ENCODE peak calls at places on chromosomes 13 and 19, in four cellular contexts. One of them, this sample, is unnamed.

GRCh38 chr13:33251131-33251629 is 34.4 kb downstream of the STARD13 start:
- DNase-seq in uterus: peak
- DNase-seq in PC-3: peak
- DNase-seq in GM20000: peak
- DNase-seq in this sample: peak

GRCh38 chr13:102856603-102857002 is 10.8 kb downstream of the ERCC5 start:
- DNase-seq in uterus: no peak
- DNase-seq in PC-3: no peak
- DNase-seq in GM20000: no peak
- DNase-seq in this sample: no peak

GRCh38 chr19:53808710-53809125 is 15.4 kb downstream of the NLRP12 start:
- DNase-seq in uterus: no peak
- DNase-seq in PC-3: peak
- DNase-seq in GM20000: no peak
- DNase-seq in this sample: no peak

GRCh38 chr13:49638416-49639072 is 10.2 kb downstream of the ARL11 start:
- DNase-seq in uterus: no peak
- DNase-seq in PC-3: peak
- DNase-seq in GM20000: no peak
- DNase-seq in this sample: no peak

GRCh38 chr19:2488942-2489731 is 13.2 kb downstream of the GADD45B start:
- DNase-seq in uterus: peak
- DNase-seq in PC-3: peak
- DNase-seq in GM20000: peak
- DNase-seq in this sample: peak

GRCh38 chr13:28753208-28753892 is 34.6 kb upstream of the SLC46A3 start:
- DNase-seq in uterus: no peak
- DNase-seq in PC-3: peak
- DNase-seq in GM20000: no peak
- DNase-seq in this sample: no peak

GRCh38 chr19:54803410-54803809 is at the start of gene KIR2DL4:
- DNase-seq in uterus: no peak
- DNase-seq in PC-3: no peak
- DNase-seq in GM20000: no peak
- DNase-seq in this sample: no peak

GRCh38 chr19:56947206-56947605 is 106.7 kb upstream of the PEG3 start:
- DNase-seq in uterus: no peak
- DNase-seq in PC-3: no peak
- DNase-seq in GM20000: no peak
- DNase-seq in this sample: no peak

GRCh38 chr19:33379151-33379829 is 5.8 kb downstream of the CEBPG start:
- DNase-seq in uterus: no peak
- DNase-seq in PC-3: no peak
- DNase-seq in GM20000: no peak
- DNase-seq in this sample: no peak

GRCh38 chr19:56637976-56638555 is 4.9 kb upstream of the SMIM17 start:
- DNase-seq in uterus: peak
- DNase-seq in PC-3: peak
- DNase-seq in GM20000: peak
- DNase-seq in this sample: peak

GRCh38 chr19:18408053-18408476 is 10.6 kb upstream of the LRRC25 start:
- DNase-seq in uterus: no peak
- DNase-seq in PC-3: peak
- DNase-seq in GM20000: peak
- DNase-seq in this sample: peak

GRCh38 chr19:43713208-43713607 is 2.7 kb upstream of the IRGC start:
- DNase-seq in uterus: no peak
- DNase-seq in PC-3: no peak
- DNase-seq in GM20000: no peak
- DNase-seq in this sample: no peak

GRCh38 chr19:43705729-43706128 is 10.1 kb upstream of the IRGC start:
- DNase-seq in uterus: no peak
- DNase-seq in PC-3: no peak
- DNase-seq in GM20000: no peak
- DNase-seq in this sample: no peak

GRCh38 chr19:43711751-43712355 is 4.0 kb upstream of the IRGC start:
- DNase-seq in uterus: no peak
- DNase-seq in PC-3: peak
- DNase-seq in GM20000: no peak
- DNase-seq in this sample: no peak

GRCh38 chr19:43707158-43707712 is 8.6 kb upstream of the IRGC start:
- DNase-seq in uterus: no peak
- DNase-seq in PC-3: no peak
- DNase-seq in GM20000: no peak
- DNase-seq in this sample: no peak

GRCh38 chr19:43708716-43709115 is 7.2 kb upstream of the IRGC start:
- DNase-seq in uterus: no peak
- DNase-seq in PC-3: no peak
- DNase-seq in GM20000: no peak
- DNase-seq in this sample: no peak
- TF ChIP-seq CTCF in uterus: no peak
- TF ChIP-seq CTCF in PC-3: no peak
- TF ChIP-seq CTCF in GM20000: no peak
- TF ChIP-seq CTCF in this sample: no peak

GRCh38 chr13:66640231-66640630 is 589.9 kb downstream of the PCDH9 start:
- DNase-seq in uterus: no peak
- DNase-seq in PC-3: no peak
- DNase-seq in GM20000: no peak
- DNase-seq in this sample: no peak

GRCh38 chr13:66634384-66634783 is 595.8 kb downstream of the PCDH9 start:
- DNase-seq in uterus: no peak
- DNase-seq in PC-3: no peak
- DNase-seq in GM20000: no peak
- DNase-seq in this sample: no peak

DNA sequence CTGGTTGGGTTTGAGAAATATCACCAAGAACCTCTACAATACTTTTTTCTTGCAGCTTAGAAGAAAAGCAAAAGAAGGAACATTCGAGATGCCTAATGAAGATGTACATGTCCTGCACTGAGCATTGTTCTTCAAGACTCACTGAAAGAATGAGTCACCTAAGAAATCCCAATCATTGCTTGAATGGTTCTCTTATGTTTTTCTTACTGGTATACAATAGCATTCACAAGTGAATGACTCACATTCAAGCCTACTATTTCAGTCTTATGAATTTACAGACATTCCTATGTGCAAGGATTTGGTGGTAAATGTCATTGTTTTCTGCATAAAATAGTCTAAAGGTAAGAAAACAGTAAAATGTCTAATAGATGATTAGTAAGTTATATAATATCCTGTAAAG is 594.6 kb downstream of the PCDH9 start:
- DNase-seq in uterus: no peak
- DNase-seq in PC-3: peak
- DNase-seq in GM20000: no peak
- DNase-seq in this sample: no peak
- TF ChIP-seq CTCF in uterus: no peak
- TF ChIP-seq CTCF in PC-3: no peak
- TF ChIP-seq CTCF in GM20000: no peak
- TF ChIP-seq CTCF in this sample: no peak

GRCh38 chr19:4320419-4320818 is 16.0 kb downstream of the FSD1 start:
- DNase-seq in uterus: no peak
- DNase-seq in PC-3: no peak
- DNase-seq in GM20000: no peak
- DNase-seq in this sample: no peak

GRCh38 chr19:4323692-4324091 is 14.9 kb downstream of the STAP2 start:
- DNase-seq in uterus: no peak
- DNase-seq in PC-3: no peak
- DNase-seq in GM20000: no peak
- DNase-seq in this sample: no peak

GRCh38 chr19:4326215-4326836 is 12.3 kb downstream of the STAP2 start:
- DNase-seq in uterus: no peak
- DNase-seq in PC-3: no peak
- DNase-seq in GM20000: no peak
- DNase-seq in this sample: peak

GRCh38 chr19:4324228-4324627 is 14.4 kb downstream of the STAP2 start:
- DNase-seq in uterus: no peak
- DNase-seq in PC-3: no peak
- DNase-seq in GM20000: no peak
- DNase-seq in this sample: no peak

DNA sequence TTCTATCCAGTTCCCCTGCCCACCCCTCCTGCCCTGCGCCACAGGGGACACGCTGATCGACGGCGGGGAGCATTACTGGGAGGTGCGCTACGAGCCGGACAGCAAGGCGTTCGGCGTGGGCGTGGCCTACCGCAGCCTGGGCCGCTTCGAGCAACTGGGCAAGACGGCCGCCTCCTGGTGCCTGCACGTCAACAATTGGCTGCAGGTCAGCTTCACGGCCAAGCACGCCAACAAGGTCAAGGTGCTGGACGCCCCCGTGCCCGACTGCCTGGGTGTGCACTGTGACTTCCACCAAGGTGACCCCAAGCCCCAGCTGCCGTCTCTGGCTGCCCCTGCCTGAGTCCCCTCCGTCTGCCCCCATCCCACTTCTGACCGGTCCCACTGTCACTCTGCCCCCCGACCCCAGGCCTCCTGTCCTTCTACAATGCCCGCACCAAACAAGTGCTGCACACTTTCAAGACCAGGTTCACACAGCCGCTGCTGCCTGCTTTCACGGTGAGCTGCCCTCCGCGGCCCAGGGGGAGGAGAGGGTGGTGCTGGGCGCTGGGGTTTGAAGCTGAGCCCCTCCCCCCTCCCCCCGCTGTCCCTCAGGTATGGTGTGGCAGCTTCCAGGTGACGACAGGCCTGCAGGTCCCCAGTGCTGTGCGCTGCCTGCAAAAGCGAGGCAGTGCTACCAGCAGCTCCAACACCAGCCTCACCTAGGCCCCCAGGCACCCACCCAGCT is 15.5 kb downstream of the STAP2 start:
- DNase-seq in uterus: no peak
- DNase-seq in PC-3: no peak
- DNase-seq in GM20000: no peak
- DNase-seq in this sample: no peak
- TF ChIP-seq CTCF in uterus: no peak
- TF ChIP-seq CTCF in PC-3: no peak
- TF ChIP-seq CTCF in GM20000: no peak
- TF ChIP-seq CTCF in this sample: no peak

DNA sequence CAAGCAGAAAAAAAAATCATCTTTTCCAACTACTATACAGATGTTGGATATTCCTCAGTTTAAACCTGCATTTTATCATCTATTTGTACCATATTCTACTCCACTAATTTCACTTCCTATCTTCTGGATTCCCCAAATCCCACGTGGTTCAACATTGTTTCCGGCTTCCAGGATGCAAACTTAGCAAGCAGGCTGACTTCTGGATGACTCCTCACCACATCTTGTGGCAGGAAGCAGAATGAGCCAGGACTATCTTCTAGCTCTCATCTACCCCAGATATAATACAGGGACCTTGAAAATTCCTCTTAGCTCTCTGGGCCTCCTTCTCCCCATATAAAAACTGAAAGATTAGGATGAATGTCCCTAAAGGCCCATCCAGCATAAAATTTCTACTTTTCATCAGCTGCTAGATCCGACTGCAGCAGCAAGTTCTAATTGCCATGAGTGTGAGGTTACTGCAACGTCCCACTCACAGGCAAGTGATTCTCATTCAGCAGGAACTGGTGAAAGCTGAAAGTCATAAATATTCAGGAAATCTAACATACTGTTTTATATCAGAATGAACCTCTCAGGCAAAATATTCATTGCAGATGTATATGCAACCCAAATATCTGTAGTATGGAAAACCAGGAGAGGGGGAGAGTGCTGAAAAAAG is 93.4 kb downstream of the KCTD12 start:
- DNase-seq in uterus: peak
- DNase-seq in PC-3: peak
- DNase-seq in GM20000: no peak
- DNase-seq in this sample: no peak
- TF ChIP-seq CTCF in uterus: no peak
- TF ChIP-seq CTCF in PC-3: no peak
- TF ChIP-seq CTCF in GM20000: no peak
- TF ChIP-seq CTCF in this sample: no peak

GRCh38 chr13:45473627-45474026 is 8.9 kb downstream of the COG3 start:
- DNase-seq in uterus: no peak
- DNase-seq in PC-3: no peak
- DNase-seq in GM20000: no peak
- DNase-seq in this sample: no peak
- TF ChIP-seq CTCF in uterus: no peak
- TF ChIP-seq CTCF in PC-3: no peak
- TF ChIP-seq CTCF in GM20000: peak
- TF ChIP-seq CTCF in this sample: peak